ENCODE peak calls at places on chromosomes 13 and 19, in ten cellular contexts. N, C, J, L, U, X, O, G, F and D are unnamed samples.
A peak's percentile ranks its signal among the peaks of the same experiment; 100 is the strongest.

GRCh38 chr19:12956446-12957388 is at the start of gene GADD45GIP1:
- DNase-seq in N (peak; percentile 88), C (peak; percentile 86), J (no peak), L (peak; percentile 14), U (peak; percentile 59), X (no peak), O (peak; percentile 80), G (peak; percentile 69), F (peak; percentile 84), D (peak; percentile 82)

GRCh38 chr13:103006706-103007426 is 59.4 kb downstream of the SLC10A2 start:
- DNase-seq in N (no peak), C (no peak), J (no peak), L (no peak), U (no peak), X (no peak), O (no peak), G (no peak), F (no peak), D (no peak)

GRCh38 chr13:75908137-75908536 is 272.0 kb downstream of the LMO7 start:
- DNase-seq in N (no peak), C (no peak), J (no peak), L (no peak), U (no peak), X (no peak), O (no peak), G (no peak), F (no peak), D (no peak)

GRCh38 chr19:4063369-4064072 is 3.2 kb downstream of the ZBTB7A start:
- DNase-seq in N (no peak), C (no peak), J (peak; percentile 39), L (no peak), U (no peak), X (no peak), O (no peak), G (no peak), F (no peak), D (no peak)

GRCh38 chr13:24511019-24511823 is 1.4 kb downstream of the PARP4 start:
- DNase-seq in N (no peak), C (peak; percentile 48), J (peak; percentile 42), L (peak; percentile 67), U (no peak), X (peak; percentile 73), O (peak; percentile 71), G (no peak), F (no peak), D (peak; percentile 34)

GRCh38 chr19:47309038-47309437 is 623 bp upstream of the C5AR1 start:
- DNase-seq in N (no peak), C (no peak), J (no peak), L (no peak), U (no peak), X (no peak), O (no peak), G (no peak), F (no peak), D (no peak)

GRCh38 chr13:34344761-34345600 is 527.0 kb downstream of the RFC3 start:
- DNase-seq in N (no peak), C (no peak), J (no peak), L (no peak), U (no peak), X (no peak), O (no peak), G (no peak), F (no peak), D (no peak)

GRCh38 chr19:44782729-44783128 is 5.0 kb downstream of the CBLC start:
- DNase-seq in N (no peak), C (no peak), J (no peak), L (no peak), U (no peak), X (no peak), O (no peak), G (no peak), F (no peak), D (no peak)

GRCh38 chr19:18044825-18045304 is 36.9 kb downstream of the ARRDC2 start:
- DNase-seq in N (peak; percentile 92), C (peak; percentile 93), J (peak; percentile 11), L (no peak), U (peak; percentile 28), X (no peak), O (peak; percentile 88), G (peak; percentile 61), F (peak; percentile 69), D (peak; percentile 81)

GRCh38 chr13:20980420-20980819 is 77.9 kb upstream of the XPO4 start:
- DNase-seq in N (no peak), C (no peak), J (no peak), L (no peak), U (no peak), X (no peak), O (no peak), G (no peak), F (no peak), D (no peak)

GRCh38 chr19:6802336-6803035 is 30.0 kb downstream of the VAV1 start:
- DNase-seq in N (peak; percentile 67), C (peak; percentile 72), J (no peak), L (no peak), U (no peak), X (no peak), O (peak; percentile 66), G (peak; percentile 23), F (peak; percentile 42), D (peak; percentile 15)

GRCh38 chr19:18491995-18492953 is 29.6 kb downstream of the ELL start:
- DNase-seq in N (no peak), C (no peak), J (no peak), L (no peak), U (no peak), X (no peak), O (no peak), G (no peak), F (no peak), D (no peak)

GRCh38 chr13:45055198-45055901 is 65.0 kb upstream of the GTF2F2 start:
- DNase-seq in N (no peak), C (peak; percentile 33), J (no peak), L (no peak), U (no peak), X (peak; percentile 82), O (peak; percentile 61), G (no peak), F (no peak), D (no peak)

GRCh38 chr19:47765522-47766358 is 12.8 kb upstream of the SELENOW start:
- DNase-seq in N (no peak), C (peak; percentile 53), J (no peak), L (no peak), U (peak; percentile 66), X (no peak), O (peak; percentile 26), G (no peak), F (peak; percentile 81), D (no peak)

GRCh38 chr19:34998777-34999497 is 1.2 kb upstream of the GRAMD1A start:
- DNase-seq in N (no peak), C (no peak), J (no peak), L (peak; percentile 17), U (no peak), X (no peak), O (no peak), G (no peak), F (no peak), D (no peak)

GRCh38 chr19:47157455-47158321 is 27.1 kb downstream of the SAE1 start:
- DNase-seq in N (no peak), C (peak; percentile 49), J (peak; percentile 17), L (no peak), U (peak; percentile 11), X (peak; percentile 36), O (peak; percentile 17), G (no peak), F (peak; percentile 71), D (peak; percentile 48)

GRCh38 chr13:49608932-49609331 is 19.4 kb upstream of the ARL11 start:
- DNase-seq in N (no peak), C (no peak), J (no peak), L (no peak), U (no peak), X (no peak), O (no peak), G (no peak), F (no peak), D (no peak)

GRCh38 chr13:113969973-113970611 is 3.8 kb downstream of the C13orf46 start:
- DNase-seq in N (peak; percentile 77), C (no peak), J (no peak), L (no peak), U (no peak), X (no peak), O (no peak), G (no peak), F (peak; percentile 24), D (no peak)

GRCh38 chr19:46347572-46347883 is 641 bp downstream of the PPP5C start:
- DNase-seq in N (no peak), C (no peak), J (no peak), L (no peak), U (no peak), X (no peak), O (no peak), G (no peak), F (no peak), D (no peak)

GRCh38 chr13:112346173-112346898 is 29.8 kb upstream of the SPACA7 start:
- DNase-seq in N (no peak), C (no peak), J (no peak), L (peak; percentile 67), U (no peak), X (no peak), O (no peak), G (no peak), F (no peak), D (no peak)

GRCh38 chr13:67052550-67053237 is 177.4 kb downstream of the PCDH9 start:
- DNase-seq in N (no peak), C (no peak), J (no peak), L (no peak), U (no peak), X (no peak), O (no peak), G (no peak), F (no peak), D (no peak)

GRCh38 chr13:93963266-93964131 is 516.0 kb downstream of the DCT start:
- DNase-seq in N (no peak), C (no peak), J (no peak), L (no peak), U (no peak), X (no peak), O (no peak), G (no peak), F (no peak), D (no peak)

GRCh38 chr13:104769520-104769919 is 1703.3 kb upstream of the SLC10A2 start:
- DNase-seq in N (no peak), C (no peak), J (no peak), L (no peak), U (no peak), X (no peak), O (no peak), G (peak; percentile 3), F (no peak), D (no peak)

GRCh38 chr13:33494596-33495214 is 209.2 kb upstream of the STARD13 start:
- DNase-seq in N (no peak), C (no peak), J (peak; percentile 15), L (no peak), U (no peak), X (peak; percentile 72), O (no peak), G (no peak), F (peak; percentile 54), D (no peak)

GRCh38 chr19:50198431-50199253 is 4.8 kb upstream of the MYH14 start:
- DNase-seq in N (no peak), C (no peak), J (no peak), L (no peak), U (no peak), X (no peak), O (no peak), G (no peak), F (peak; percentile 25), D (no peak)

GRCh38 chr19:5356918-5357317 is 16.3 kb upstream of the PTPRS start:
- DNase-seq in N (no peak), C (no peak), J (no peak), L (no peak), U (no peak), X (no peak), O (no peak), G (no peak), F (no peak), D (no peak)

GRCh38 chr19:611506-611869 is 21.8 kb downstream of the HCN2 start:
- DNase-seq in N (no peak), C (peak; percentile 67), J (no peak), L (no peak), U (no peak), X (peak; percentile 83), O (peak; percentile 84), G (no peak), F (no peak), D (no peak)

GRCh38 chr13:44431150-44431549 is 57.5 kb downstream of the SERP2 start:
- DNase-seq in N (no peak), C (no peak), J (no peak), L (peak; percentile 54), U (peak; percentile 42), X (no peak), O (no peak), G (no peak), F (no peak), D (no peak)